ENCODE peak calls at places on chromosome 11, in ten cellular contexts. Y is GM04504; O is cardiac muscle cell; T is KBM-7; S is H54; D is left cardiac atrium; L is stimulated activated naive CD8-positive, alpha-beta T cell treated with anti-CD3 and anti-CD28 coated beads, Interleukin-15, amount 100 ng/mL, for 72 hours; R is activated CD4-positive, alpha-beta T cell treated with anti-CD3 and anti-CD28 coated beads for 48 hours; F is GM12878; Z is stimulated activated CD4-positive, alpha-beta T cell treated with anti-CD3 and anti-CD28 coated beads, Interleukin-12 subunit alpha, Interleukin-12 subunit beta, amount 100 ng/mL, for 48 hours. Q is an unnamed sample.

GRCh38 chr11:47464479-47464878 is 15.5 kb upstream of the RAPSN start:
- DNase-seq in Y (no peak), O (no peak), T (no peak), S (peak), D (no peak), L (no peak), R (no peak), F (no peak), Z (no peak), Q (peak)

GRCh38 chr11:396948-397548 is 3.0 kb downstream of the PKP3 start:
- DNase-seq in Y (peak), O (peak), T (peak), S (no peak), D (peak), L (peak), R (no peak), F (no peak), Z (no peak), Q (peak)

GRCh38 chr11:35237860-35238715 is 99.1 kb downstream of the CD44 start:
- DNase-seq in Y (no peak), O (peak), T (peak), S (no peak), D (peak), L (peak), R (peak), F (peak), Z (peak), Q (peak)

GRCh38 chr11:134125507-134125906 is 56.6 kb downstream of the JAM3 start:
- DNase-seq in Y (no peak), O (peak), T (no peak), S (no peak), D (no peak), L (no peak), R (no peak), F (no peak), Z (no peak), Q (no peak)

GRCh38 chr11:129090056-129090455 is 102.1 kb downstream of the ARHGAP32 start:
- DNase-seq in Y (no peak), O (peak), T (no peak), S (no peak), D (no peak), L (no peak), R (no peak), F (no peak), Z (no peak), Q (no peak)

GRCh38 chr11:32713496-32713895 is 81.0 kb downstream of the CCDC73 start:
- DNase-seq in Y (no peak), O (peak), T (peak), S (no peak), D (no peak), L (no peak), R (no peak), F (no peak), Z (no peak), Q (no peak)

GRCh38 chr11:6315811-6316425 is 4.4 kb downstream of the CAVIN3 start:
- DNase-seq in Y (no peak), O (peak), T (peak), S (peak), D (peak), L (peak), R (peak), F (no peak), Z (no peak), Q (peak)

GRCh38 chr11:26743622-26744021 is 21.8 kb upstream of the SLC5A12 start:
- DNase-seq in Y (no peak), O (no peak), T (no peak), S (no peak), D (no peak), L (no peak), R (no peak), F (peak), Z (no peak), Q (no peak)

GRCh38 chr11:126313826-126314225 is 10.0 kb downstream of the DCPS start:
- DNase-seq in Y (no peak), O (no peak), T (no peak), S (no peak), D (no peak), L (no peak), R (no peak), F (no peak), Z (no peak), Q (no peak)

GRCh38 chr11:43736502-43737193 is 56.1 kb downstream of the HSD17B12 start:
- DNase-seq in Y (no peak), O (peak), T (peak), S (no peak), D (no peak), L (no peak), R (no peak), F (no peak), Z (no peak), Q (no peak)

GRCh38 chr11:69239320-69240040 is 54.5 kb upstream of the MYEOV start:
- DNase-seq in Y (no peak), O (no peak), T (no peak), S (no peak), D (no peak), L (no peak), R (no peak), F (no peak), Z (no peak), Q (no peak)

GRCh38 chr11:105611837-105612480 is 2.1 kb downstream of the GRIA4 start:
- DNase-seq in Y (no peak), O (no peak), T (no peak), S (no peak), D (no peak), L (no peak), R (no peak), F (no peak), Z (no peak), Q (peak)

GRCh38 chr11:122727101-122727929 is 71.8 kb downstream of the UBASH3B start:
- DNase-seq in Y (no peak), O (no peak), T (peak), S (no peak), D (no peak), L (peak), R (peak), F (no peak), Z (peak), Q (no peak)

GRCh38 chr11:125170001-125170405 is 5.5 kb downstream of the PKNOX2 start:
- DNase-seq in Y (no peak), O (peak), T (no peak), S (no peak), D (peak), L (no peak), R (no peak), F (no peak), Z (no peak), Q (peak)

GRCh38 chr11:6326303-6326702 is 6.0 kb upstream of the CAVIN3 start:
- DNase-seq in Y (no peak), O (no peak), T (no peak), S (no peak), D (no peak), L (no peak), R (no peak), F (no peak), Z (no peak), Q (no peak)

GRCh38 chr11:2717561-2717960 is 17.8 kb upstream of the KCNQ1OT1 start:
- DNase-seq in Y (no peak), O (no peak), T (no peak), S (no peak), D (no peak), L (no peak), R (no peak), F (no peak), Z (no peak), Q (no peak)

GRCh38 chr11:129292768-129293167 is 82.9 kb upstream of the BARX2 start:
- DNase-seq in Y (no peak), O (no peak), T (no peak), S (no peak), D (no peak), L (no peak), R (no peak), F (no peak), Z (no peak), Q (no peak)

GRCh38 chr11:114179234-114179941 is 116.8 kb upstream of the NNMT start:
- DNase-seq in Y (no peak), O (peak), T (no peak), S (no peak), D (peak), L (no peak), R (no peak), F (no peak), Z (no peak), Q (no peak)

GRCh38 chr11:34869425-34869824 is 46.8 kb downstream of the APIP start:
- DNase-seq in Y (no peak), O (no peak), T (peak), S (no peak), D (no peak), L (no peak), R (no peak), F (no peak), Z (no peak), Q (peak)

GRCh38 chr11:73748300-73748699 is 12.6 kb downstream of the RAB6A start:
- DNase-seq in Y (no peak), O (no peak), T (no peak), S (no peak), D (no peak), L (no peak), R (no peak), F (no peak), Z (no peak), Q (no peak)

GRCh38 chr11:133844217-133844616 is 1.1 kb downstream of the SPATA19 start:
- DNase-seq in Y (no peak), O (no peak), T (no peak), S (no peak), D (no peak), L (no peak), R (no peak), F (no peak), Z (no peak), Q (peak)

GRCh38 chr11:108713076-108713790 is 48.4 kb downstream of the DDX10 start:
- DNase-seq in Y (no peak), O (peak), T (no peak), S (no peak), D (no peak), L (no peak), R (no peak), F (peak), Z (no peak), Q (no peak)

GRCh38 chr11:422249-422656 is 7.5 kb upstream of the SIGIRR start:
- DNase-seq in Y (no peak), O (no peak), T (no peak), S (no peak), D (peak), L (no peak), R (no peak), F (no peak), Z (no peak), Q (no peak)

GRCh38 chr11:133931449-133932060 is 25.2 kb downstream of the IGSF9B start:
- DNase-seq in Y (no peak), O (no peak), T (no peak), S (no peak), D (no peak), L (no peak), R (no peak), F (no peak), Z (no peak), Q (peak)

GRCh38 chr11:3164138-3164539 is 971 bp downstream of the OSBPL5 start:
- DNase-seq in Y (no peak), O (no peak), T (peak), S (no peak), D (peak), L (peak), R (no peak), F (no peak), Z (no peak), Q (peak)

GRCh38 chr11:7467652-7468051 is 17.7 kb upstream of the OLFML1 start:
- DNase-seq in Y (no peak), O (no peak), T (no peak), S (no peak), D (no peak), L (peak), R (peak), F (peak), Z (no peak), Q (no peak)

GRCh38 chr11:61195710-61196109 is 7.6 kb upstream of the PGA3 start:
- DNase-seq in Y (no peak), O (no peak), T (no peak), S (no peak), D (no peak), L (no peak), R (no peak), F (no peak), Z (no peak), Q (no peak)

GRCh38 chr11:72058416-72059034 is 21.8 kb downstream of the NUMA1 start:
- DNase-seq in Y (no peak), O (no peak), T (no peak), S (no peak), D (no peak), L (no peak), R (no peak), F (no peak), Z (no peak), Q (no peak)

GRCh38 chr11:66629356-66629755 is 9.1 kb upstream of the RBM4 start:
- DNase-seq in Y (no peak), O (no peak), T (no peak), S (no peak), D (no peak), L (no peak), R (no peak), F (no peak), Z (no peak), Q (no peak)

GRCh38 chr11:68632802-68633201 is 51.5 kb upstream of the GAL start:
- DNase-seq in Y (peak), O (peak), T (peak), S (peak), D (peak), L (peak), R (peak), F (no peak), Z (peak), Q (peak)

GRCh38 chr11:47099213-47099917 is 77.3 kb downstream of the ARFGAP2 start:
- DNase-seq in Y (no peak), O (peak), T (no peak), S (no peak), D (no peak), L (no peak), R (no peak), F (no peak), Z (no peak), Q (no peak)

GRCh38 chr11:12600829-12601228 is 73.4 kb upstream of the TEAD1 start:
- DNase-seq in Y (no peak), O (no peak), T (no peak), S (no peak), D (no peak), L (no peak), R (no peak), F (no peak), Z (no peak), Q (no peak)

GRCh38 chr11:63574856-63575602 is 11.8 kb upstream of the PLAAT2 start:
- DNase-seq in Y (no peak), O (peak), T (no peak), S (no peak), D (peak), L (no peak), R (no peak), F (no peak), Z (no peak), Q (no peak)